ENCODE peak calls at places on chromosomes 16 and 17, in five cellular contexts. P, G, T, Y and W are unnamed samples.

GRCh38 chr16:77335652-77336234 is 99.1 kb downstream of the ADAMTS18 start:
- DNase-seq in P (no peak), T (no peak), G (no peak), Y (no peak), W (no peak)

GRCh38 chr16:49558451-49558850 is 184.8 kb downstream of the C16orf78 start:
- DNase-seq in G (no peak), P (no peak), T (no peak), Y (no peak), W (no peak)

GRCh38 chr16:24409045-24409444 is 130.3 kb upstream of the RBBP6 start:
- DNase-seq in P (no peak), Y (no peak), T (no peak), G (no peak), W (no peak)

GRCh38 chr16:81493755-81494433 is 49.3 kb downstream of the CMIP start:
- DNase-seq in Y (no peak), T (no peak), G (peak), P (peak), W (peak)

GRCh38 chr17:31593806-31594205 is 202.3 kb downstream of the RAB11FIP4 start:
- DNase-seq in G (peak), Y (no peak), P (peak), T (no peak), W (peak)

GRCh38 chr17:15456972-15457722 is 10.3 kb downstream of the CDRT4 start:
- DNase-seq in G (peak), T (peak), P (peak), Y (no peak), W (peak)

GRCh38 chr17:71793550-71793949 is 327.3 kb upstream of the SOX9 start:
- DNase-seq in T (no peak), Y (no peak), G (no peak), P (no peak), W (no peak)

GRCh38 chr17:58247511-58248363 is 9.4 kb downstream of the LPO start:
- DNase-seq in T (no peak), Y (no peak), G (no peak), P (no peak), W (no peak)

GRCh38 chr17:524570-524969 is 172.0 kb upstream of the RPH3AL start:
- DNase-seq in Y (no peak), G (no peak), T (no peak), P (no peak), W (no peak)

GRCh38 chr17:51275381-51275780 is 15.0 kb downstream of the UTP18 start:
- DNase-seq in T (peak), G (no peak), Y (no peak), P (peak), W (no peak)

GRCh38 chr16:2779978-2780898 is 3.2 kb upstream of the ELOB start:
- DNase-seq in T (no peak), G (no peak), Y (no peak), P (no peak), W (no peak)

GRCh38 chr17:76051071-76051467 is 21.2 kb downstream of the SRP68 start:
- DNase-seq in Y (no peak), G (no peak), P (no peak), T (peak), W (no peak)

GRCh38 chr17:76054112-76054476 is 18.2 kb downstream of the SRP68 start:
- DNase-seq in G (no peak), Y (no peak), P (no peak), T (no peak), W (no peak)

GRCh38 chr17:76053230-76054111 is 18.8 kb downstream of the SRP68 start:
- DNase-seq in P (no peak), Y (no peak), G (no peak), T (no peak), W (peak)

GRCh38 chr17:76051571-76051970 is 20.7 kb downstream of the SRP68 start:
- DNase-seq in Y (no peak), G (no peak), P (no peak), T (no peak), W (no peak)

GRCh38 chr17:76056882-76057281 is 15.4 kb downstream of the SRP68 start:
- DNase-seq in Y (no peak), T (no peak), G (no peak), P (no peak), W (no peak)
- TF ChIP-seq CTCF in Y (no peak), T (no peak), G (no peak), P (no peak), W (no peak)

GRCh38 chr17:81968396-81968745 is 7.4 kb upstream of the NOTUM start:
- DNase-seq in T (no peak), P (no peak), Y (no peak), G (no peak), W (no peak)

GRCh38 chr17:81968850-81969812 is 8.1 kb upstream of the NOTUM start:
- DNase-seq in Y (no peak), T (no peak), P (no peak), G (no peak), W (no peak)

GRCh38 chr17:81967533-81968395 is 6.8 kb upstream of the NOTUM start:
- DNase-seq in T (no peak), G (peak), P (no peak), Y (peak), W (peak)

GRCh38 chr17:81966343-81967243 is 5.6 kb upstream of the NOTUM start:
- DNase-seq in G (peak), T (no peak), P (no peak), Y (peak), W (peak)

DNA sequence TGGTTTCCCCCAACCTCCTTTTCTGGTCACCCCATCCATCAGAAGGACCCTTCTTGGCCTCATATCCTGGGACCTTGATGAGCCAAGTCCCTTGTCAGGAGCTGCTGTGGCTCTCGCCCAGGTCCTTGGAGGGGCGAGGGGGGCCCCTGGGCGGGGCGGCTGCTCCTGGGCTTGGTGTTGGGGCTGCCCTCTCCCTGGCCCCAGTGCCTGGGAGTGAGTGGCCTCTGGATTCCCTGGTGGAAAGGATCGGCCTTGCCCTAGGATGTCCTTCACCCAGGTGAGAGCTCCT is 6.2 kb upstream of the NOTUM start:
- DNase-seq in P (no peak), T (no peak), Y (no peak), G (no peak), W (no peak)
- H3K4me3 ChIP-seq in P (no peak), T (no peak), Y (peak), G (no peak), W (no peak)

GRCh38 chr17:75854881-75855309 is 240 bp downstream of the WBP2 start:
- DNase-seq in Y (peak), P (no peak), G (no peak), T (no peak), W (no peak)

GRCh38 chr17:75855310-75856061 is at the start of gene WBP2:
- DNase-seq in G (peak), T (peak), Y (peak), P (peak), W (peak)

GRCh38 chr17:75853410-75853809 is 1.7 kb downstream of the WBP2 start:
- DNase-seq in P (no peak), T (no peak), Y (no peak), G (no peak), W (peak)

GRCh38 chr17:75854111-75854748 is 905 bp downstream of the WBP2 start:
- DNase-seq in G (peak), Y (no peak), P (no peak), T (no peak), W (peak)

DNA sequence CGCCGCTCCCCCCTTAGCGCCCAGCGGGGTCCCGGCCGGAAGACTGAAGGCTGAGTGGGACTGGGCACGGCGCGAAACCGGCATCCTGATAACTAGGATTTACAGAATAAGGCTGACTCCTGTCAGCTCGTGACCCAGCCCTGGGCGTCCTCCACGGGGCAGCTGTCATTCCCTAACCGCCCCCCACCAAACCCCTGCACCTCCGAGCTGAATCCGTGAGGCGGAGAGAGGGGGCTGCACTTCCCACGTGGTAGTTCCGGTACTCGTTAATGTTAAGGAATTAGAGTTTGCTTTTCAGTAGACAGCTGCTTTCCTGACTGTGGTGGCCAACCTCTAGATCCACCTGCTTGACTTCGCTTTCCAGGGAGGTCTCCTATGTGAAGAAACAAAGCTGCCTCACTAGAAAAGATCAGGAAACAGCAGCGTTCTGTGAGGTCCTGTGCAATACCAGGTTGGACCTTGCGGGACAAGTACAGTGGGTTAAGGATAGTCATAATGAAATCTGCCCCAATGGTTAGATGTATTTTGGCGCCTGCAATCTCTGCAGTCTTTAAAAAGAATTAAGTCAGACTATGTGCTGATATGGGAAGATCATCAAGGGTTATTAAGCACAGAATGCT is 1.0 kb upstream of the WBP2 start:
- DNase-seq in Y (no peak), G (no peak), T (no peak), P (no peak), W (peak)
- TF ChIP-seq CTCF in Y (no peak), G (no peak), T (peak), P (no peak), W (no peak)

GRCh38 chr16:560701-561412 is 663 bp downstream of the PRR35 start:
- DNase-seq in T (no peak), Y (no peak), G (no peak), P (no peak), W (no peak)

GRCh38 chr16:559021-559380 is 1.2 kb upstream of the PRR35 start:
- DNase-seq in T (no peak), P (no peak), Y (no peak), G (no peak), W (no peak)

GRCh38 chr16:561413-561794 is 1.2 kb downstream of the PRR35 start:
- DNase-seq in P (no peak), T (no peak), G (no peak), Y (no peak), W (no peak)

GRCh38 chr16:559411-560207 is 585 bp upstream of the PRR35 start:
- DNase-seq in Y (no peak), T (no peak), G (no peak), P (no peak), W (no peak)

GRCh38 chr16:560221-560700 is at the start of gene PRR35:
- DNase-seq in T (no peak), P (no peak), G (no peak), Y (no peak), W (no peak)
- H3K4me3 ChIP-seq in T (no peak), P (no peak), G (no peak), Y (no peak), W (no peak)

GRCh38 chr17:43940630-43941029 is 1.6 kb downstream of the PPY start:
- DNase-seq in Y (no peak), P (no peak), G (no peak), T (no peak), W (no peak)
- TF ChIP-seq CTCF in Y (no peak), P (peak), G (peak), T (peak), W (peak)

GRCh38 chr16:4115941-4116327 is 308 bp downstream of the ADCY9 start:
- DNase-seq in T (no peak), G (no peak), Y (no peak), P (no peak), W (no peak)
- H3K4me3 ChIP-seq in T (peak), G (peak), Y (peak), P (peak), W (peak)

DNA sequence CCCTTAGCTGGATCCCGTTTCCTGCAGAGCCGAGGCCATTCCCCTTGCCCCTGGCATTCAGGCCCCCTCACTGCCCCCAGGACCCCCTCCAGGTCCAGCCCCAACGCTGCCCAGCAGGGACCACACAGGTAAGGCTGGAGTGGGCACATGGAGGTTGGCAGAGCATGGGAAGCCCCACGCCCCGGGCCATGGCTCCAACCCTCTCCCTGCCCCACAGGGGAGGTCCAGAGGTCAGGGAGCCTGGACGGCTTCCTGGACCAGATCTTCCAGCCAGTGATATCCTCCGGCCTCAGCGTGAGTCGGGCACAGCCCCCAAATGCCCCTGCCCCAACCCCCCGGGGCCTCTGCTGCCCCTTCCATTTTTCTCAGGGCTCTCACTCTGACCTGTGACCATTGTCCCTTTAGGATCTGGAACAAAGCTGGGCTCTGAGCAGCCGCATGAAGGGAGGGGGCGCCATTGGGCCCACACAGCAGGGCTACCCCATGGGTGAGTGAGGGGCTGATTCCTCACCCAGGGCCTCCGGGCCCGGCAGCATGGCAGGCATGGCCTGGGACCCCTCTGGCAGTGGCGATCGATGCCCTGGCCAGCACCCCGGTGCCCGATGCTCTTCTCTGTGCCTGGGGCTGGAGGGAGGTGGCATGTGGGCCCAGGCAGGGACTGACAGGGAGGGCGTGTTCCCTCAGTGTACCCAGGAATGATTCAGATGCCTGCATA is 18.5 kb upstream of the SMIM5 start:
- DNase-seq in T (no peak), P (no peak), G (no peak), Y (no peak), W (no peak)
- TF ChIP-seq CTCF in T (no peak), P (no peak), G (no peak), Y (no peak), W (no peak)

DNA sequence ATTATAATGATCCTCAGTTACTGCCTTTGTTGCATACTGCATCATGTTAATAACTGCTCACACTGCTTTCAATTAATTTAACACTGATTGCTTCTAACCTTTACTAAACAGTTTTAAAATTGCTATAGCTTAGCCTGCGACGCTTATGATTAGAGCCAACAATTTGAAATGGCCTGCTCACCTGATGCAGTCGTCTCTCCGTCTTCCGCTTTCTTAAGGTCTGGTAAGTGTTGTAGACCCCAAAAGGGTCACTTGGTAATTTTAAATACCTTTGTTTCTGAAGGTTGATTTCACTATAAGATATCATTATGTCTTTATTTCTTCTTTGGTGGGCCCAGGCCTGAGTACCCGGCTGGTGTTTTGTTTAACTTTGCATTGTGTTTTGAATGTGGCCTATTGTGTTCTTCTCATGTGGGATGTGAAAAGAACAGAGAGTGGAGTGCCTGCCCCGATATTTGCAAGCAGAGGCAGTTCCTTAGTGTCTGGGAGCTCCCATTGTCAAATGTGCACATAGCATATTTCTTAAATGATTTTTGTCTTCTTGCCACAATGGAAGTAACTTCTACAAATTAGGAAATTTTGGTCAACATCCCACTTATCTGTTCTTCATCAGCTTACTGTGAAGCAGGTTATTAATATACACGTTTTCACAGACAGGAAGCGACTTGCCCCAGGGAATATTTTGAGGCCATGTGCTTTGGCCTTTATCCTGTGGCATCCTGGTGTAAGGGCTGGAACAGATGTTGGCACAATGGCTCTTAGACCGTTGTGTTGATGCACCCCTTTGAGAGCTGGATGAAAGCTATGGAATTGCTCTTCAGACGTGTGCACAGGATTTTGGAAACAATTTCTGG is 2.9 kb downstream of the PHKB start:
- DNase-seq in T (no peak), Y (no peak), P (no peak), G (no peak), W (no peak)
- H3K4me3 ChIP-seq in T (no peak), Y (no peak), P (no peak), G (peak), W (no peak)

GRCh38 chr17:3846739-3847670 is 959 bp upstream of the NCBP3 start:
- DNase-seq in T (no peak), P (no peak), Y (no peak), G (no peak), W (no peak)

GRCh38 chr17:3848229-3848628 is 2.2 kb upstream of the NCBP3 start:
- DNase-seq in G (no peak), Y (no peak), T (no peak), P (no peak), W (no peak)

GRCh38 chr17:3857261-3858105 is 11.4 kb upstream of the NCBP3 start:
- DNase-seq in Y (no peak), T (no peak), P (no peak), G (no peak), W (no peak)

GRCh38 chr17:3851461-3852100 is 5.5 kb upstream of the NCBP3 start:
- DNase-seq in Y (no peak), T (no peak), G (no peak), P (no peak), W (no peak)

GRCh38 chr17:3852561-3852960 is 6.5 kb upstream of the NCBP3 start:
- DNase-seq in P (no peak), Y (no peak), T (no peak), G (no peak), W (no peak)
- TF ChIP-seq CTCF in P (no peak), Y (no peak), T (no peak), G (no peak), W (no peak)